ENCODE peak calls at places on chromosomes 4 and X, in eight cellular contexts. H is stomach, I is ovary, B is adrenal gland, F is IMR-90, N is uterus, C is transverse colon, K is HepG2. Q is an unnamed sample.

GRCh38 chrX:149950681-149951080 is 12.4 kb upstream of the EOLA2 start:
- DNase-seq in H (no peak), I (no peak), B (peak), F (peak), N (no peak), C (no peak), K (peak), Q (peak)

GRCh38 chr4:177464026-177464425 is 21.8 kb upstream of the AGA start:
- DNase-seq in H (no peak), I (no peak), B (no peak), F (peak), N (no peak), C (no peak), K (no peak), Q (no peak)

GRCh38 chrX:48695925-48696300 is 621 bp upstream of the SUV39H1 start:
- DNase-seq in H (no peak), I (no peak), B (no peak), F (no peak), N (no peak), C (no peak), K (no peak), Q (no peak)

GRCh38 chrX:39275500-39276068 is 474.3 kb downstream of the MID1IP1 start:
- DNase-seq in H (no peak), I (no peak), B (no peak), F (no peak), N (no peak), C (no peak), K (no peak), Q (no peak)

GRCh38 chrX:8636442-8636841 is 95.5 kb downstream of the ANOS1 start:
- DNase-seq in H (no peak), I (no peak), B (no peak), F (no peak), N (no peak), C (no peak), K (no peak), Q (no peak)

GRCh38 chr4:8153441-8153840 is 5.2 kb downstream of the ABLIM2 start:
- DNase-seq in H (no peak), I (no peak), B (no peak), F (no peak), N (no peak), C (no peak), K (no peak), Q (no peak)

GRCh38 chrX:19174401-19175025 is 52.2 kb upstream of the ADGRG2 start:
- DNase-seq in H (no peak), I (no peak), B (peak), F (peak), N (no peak), C (no peak), K (no peak), Q (no peak)

GRCh38 chr4:56158483-56158882 is 209.7 kb downstream of the CEP135 start:
- DNase-seq in H (no peak), I (no peak), B (no peak), F (no peak), N (no peak), C (peak), K (no peak), Q (no peak)

GRCh38 chrX:15973299-15973698 is 118.7 kb upstream of the AP1S2 start:
- DNase-seq in H (no peak), I (no peak), B (peak), F (peak), N (no peak), C (peak), K (peak), Q (peak)

GRCh38 chr4:13540446-13541175 is 3.7 kb downstream of the NKX3-2 start:
- DNase-seq in H (no peak), I (no peak), B (no peak), F (no peak), N (no peak), C (no peak), K (no peak), Q (no peak)

GRCh38 chr4:100114909-100115308 is 75.4 kb downstream of the DDIT4L start:
- DNase-seq in H (no peak), I (no peak), B (no peak), F (no peak), N (no peak), C (no peak), K (no peak), Q (no peak)

GRCh38 chr4:102439835-102440234 is 61.3 kb upstream of the NFKB1 start:
- DNase-seq in H (no peak), I (no peak), B (peak), F (peak), N (no peak), C (no peak), K (peak), Q (no peak)

GRCh38 chr4:118772149-118773081 is 63.5 kb downstream of the SEC24D start:
- DNase-seq in H (no peak), I (no peak), B (no peak), F (peak), N (no peak), C (no peak), K (peak), Q (no peak)

GRCh38 chrX:132022115-132022862 is 813 bp upstream of the STK26 start:
- DNase-seq in H (no peak), I (no peak), B (no peak), F (no peak), N (no peak), C (peak), K (peak), Q (no peak)

GRCh38 chrX:111411591-111412371 is at the start of gene DCX:
- DNase-seq in H (no peak), I (no peak), B (no peak), F (no peak), N (no peak), C (no peak), K (no peak), Q (no peak)

GRCh38 chr4:7769308-7769841 is 170.3 kb downstream of the AFAP1 start:
- DNase-seq in H (no peak), I (no peak), B (no peak), F (no peak), N (no peak), C (no peak), K (no peak), Q (no peak)

GRCh38 chr4:122476126-122476525 is 19.6 kb upstream of the IL2 start:
- DNase-seq in H (no peak), I (no peak), B (no peak), F (no peak), N (no peak), C (no peak), K (no peak), Q (no peak)

GRCh38 chr4:186298034-186298647 is 32.2 kb downstream of the F11 start:
- DNase-seq in H (no peak), I (no peak), B (no peak), F (no peak), N (no peak), C (no peak), K (no peak), Q (no peak)

GRCh38 chrX:151790421-151791160 is 56.0 kb downstream of the CNGA2 start:
- DNase-seq in H (no peak), I (no peak), B (no peak), F (no peak), N (no peak), C (no peak), K (no peak), Q (no peak)

GRCh38 chr4:128287159-128287870 is at the start of gene PGRMC2:
- DNase-seq in H (no peak), I (no peak), B (peak), F (peak), N (no peak), C (peak), K (no peak), Q (no peak)

GRCh38 chr4:169485791-169486742 is 126.3 kb downstream of the NEK1 start:
- DNase-seq in H (no peak), I (peak), B (peak), F (peak), N (peak), C (peak), K (peak), Q (peak)

GRCh38 chrX:46571423-46572294 is 1.9 kb upstream of the CHST7 start:
- DNase-seq in H (no peak), I (no peak), B (no peak), F (no peak), N (no peak), C (no peak), K (peak), Q (no peak)

GRCh38 chr4:95077864-95078263 is 320.1 kb downstream of the BMPR1B start:
- DNase-seq in H (no peak), I (no peak), B (no peak), F (peak), N (no peak), C (no peak), K (no peak), Q (no peak)

GRCh38 chr4:31557444-31557843 is 837.3 kb downstream of the PCDH7 start:
- DNase-seq in H (no peak), I (no peak), B (no peak), F (no peak), N (no peak), C (no peak), K (no peak), Q (no peak)

GRCh38 chr4:185535818-185536729 is 767 bp upstream of the PDLIM3 start:
- DNase-seq in H (no peak), I (peak), B (no peak), F (no peak), N (peak), C (peak), K (no peak), Q (peak)

GRCh38 chrX:155966876-155967275 is 30.6 kb upstream of the IL9R start:
- DNase-seq in H (no peak), I (no peak), B (peak), F (no peak), N (no peak), C (peak), K (peak), Q (peak)

GRCh38 chr4:24932831-24933230 is 20.0 kb upstream of the CCDC149 start:
- DNase-seq in H (no peak), I (no peak), B (no peak), F (peak), N (no peak), C (no peak), K (no peak), Q (no peak)

GRCh38 chr4:11503166-11503565 is 74.5 kb upstream of the HS3ST1 start:
- DNase-seq in H (peak), I (no peak), B (peak), F (no peak), N (no peak), C (no peak), K (no peak), Q (no peak)

GRCh38 chr4:157271166-157271869 is 50.8 kb downstream of the GRIA2 start:
- DNase-seq in H (no peak), I (no peak), B (no peak), F (no peak), N (no peak), C (no peak), K (no peak), Q (no peak)

GRCh38 chrX:71660562-71661416 is 6.6 kb upstream of the LOC101059915 start:
- DNase-seq in H (no peak), I (no peak), B (no peak), F (no peak), N (no peak), C (no peak), K (no peak), Q (no peak)

GRCh38 chrX:119401569-119401968 is 2.4 kb downstream of the SLC25A43 start:
- DNase-seq in H (no peak), I (no peak), B (no peak), F (no peak), N (no peak), C (no peak), K (no peak), Q (no peak)

GRCh38 chrX:97843200-97843811 is 959.6 kb downstream of the RPA4 start:
- DNase-seq in H (no peak), I (no peak), B (no peak), F (no peak), N (no peak), C (no peak), K (no peak), Q (no peak)

GRCh38 chr4:186708554-186708953 is 15.1 kb downstream of the FAT1 start:
- DNase-seq in H (no peak), I (no peak), B (no peak), F (no peak), N (no peak), C (no peak), K (no peak), Q (no peak)

GRCh38 chrX:17438221-17438620 is 63.2 kb downstream of the NHS start:
- DNase-seq in H (no peak), I (no peak), B (no peak), F (no peak), N (no peak), C (no peak), K (no peak), Q (no peak)

GRCh38 chr4:153497988-153498967 is 32.1 kb downstream of the TMEM131L start:
- DNase-seq in H (no peak), I (peak), B (no peak), F (peak), N (peak), C (no peak), K (no peak), Q (no peak)

GRCh38 chr4:98341309-98341708 is 80.1 kb downstream of the RAP1GDS1 start:
- DNase-seq in H (no peak), I (no peak), B (no peak), F (peak), N (no peak), C (no peak), K (no peak), Q (no peak)

GRCh38 chr4:98345838-98346237 is 84.7 kb downstream of the RAP1GDS1 start:
- DNase-seq in H (no peak), I (no peak), B (no peak), F (no peak), N (no peak), C (no peak), K (no peak), Q (no peak)

GRCh38 chr4:98338761-98339438 is 77.7 kb downstream of the RAP1GDS1 start:
- DNase-seq in H (no peak), I (no peak), B (no peak), F (no peak), N (no peak), C (no peak), K (no peak), Q (no peak)

DNA sequence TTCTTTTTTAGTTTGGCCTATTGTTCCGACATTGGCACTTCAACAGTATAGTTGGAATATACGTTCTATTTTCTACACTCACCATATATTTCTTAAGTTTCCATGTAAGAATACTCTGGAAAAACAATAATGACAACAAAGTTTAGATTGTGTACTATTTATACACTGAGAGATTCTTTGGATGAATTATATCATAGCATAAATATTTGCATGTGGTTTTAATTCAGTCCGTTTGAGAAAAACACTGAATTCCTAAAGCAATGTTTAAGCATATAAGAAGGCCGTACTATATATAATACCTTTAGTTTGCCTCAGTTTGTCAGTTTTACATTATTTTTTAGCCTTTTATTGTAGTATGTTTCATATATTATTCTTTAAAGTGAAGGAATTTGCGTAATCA is 82.5 kb downstream of the RAP1GDS1 start:
- DNase-seq in H (no peak), I (no peak), B (no peak), F (no peak), N (no peak), C (no peak), K (no peak), Q (no peak)
- H3K27ac ChIP-seq in H (no peak), I (no peak), B (no peak), F (no peak), N (no peak), C (no peak), K (no peak), Q (no peak)

GRCh38 chr4:140756292-140757219 is at the start of gene TBC1D9:
- DNase-seq in H (peak), I (peak), B (peak), F (peak), N (peak), C (peak), K (peak), Q (peak)
- TF ChIP-seq CTCF in H (peak), I (no peak), B (no peak), F (no peak), N (no peak), C (peak), K (peak), Q (peak)

GRCh38 chr4:184475096-184475461 is 729 bp upstream of the IRF2 start:
- DNase-seq in H (peak), I (peak), B (peak), F (peak), N (peak), C (peak), K (no peak), Q (peak)
- TF ChIP-seq POLR2A in H (no peak), I (no peak), B (no peak), F (no peak), N (no peak), C (no peak), K (no peak), Q (no peak)

GRCh38 chr4:88119951-88120350 is 38.5 kb downstream of the ABCG2 start:
- DNase-seq in H (no peak), I (no peak), B (no peak), F (no peak), N (no peak), C (no peak), K (no peak), Q (no peak)
- H3K27ac ChIP-seq in H (no peak), I (no peak), B (no peak), F (no peak), N (no peak), C (no peak), K (no peak), Q (no peak)

DNA sequence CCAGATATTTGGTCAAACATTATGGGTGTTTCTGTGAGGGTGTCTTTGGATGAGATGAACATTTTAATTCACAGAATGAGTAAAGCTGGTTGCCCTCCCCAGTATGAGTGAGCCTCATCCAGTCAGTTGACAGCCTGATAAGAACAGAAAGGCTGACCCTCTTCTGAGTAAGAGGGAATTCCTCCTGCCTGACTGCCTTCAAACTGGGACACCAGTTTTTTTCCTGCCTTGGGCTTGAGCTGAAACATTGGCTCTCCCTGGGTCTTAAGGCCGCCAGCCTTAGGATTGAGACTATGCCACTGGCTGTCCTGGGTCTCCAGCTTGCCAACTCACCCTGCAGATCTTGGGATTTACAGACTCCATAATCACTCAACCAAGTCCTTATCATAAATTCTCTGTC is 14.5 kb upstream of the MAML3 start:
- DNase-seq in H (no peak), I (no peak), B (no peak), F (peak), N (no peak), C (no peak), K (no peak), Q (no peak)
- TF ChIP-seq CTCF in H (no peak), I (no peak), B (no peak), F (no peak), N (no peak), C (no peak), K (no peak), Q (no peak)

DNA sequence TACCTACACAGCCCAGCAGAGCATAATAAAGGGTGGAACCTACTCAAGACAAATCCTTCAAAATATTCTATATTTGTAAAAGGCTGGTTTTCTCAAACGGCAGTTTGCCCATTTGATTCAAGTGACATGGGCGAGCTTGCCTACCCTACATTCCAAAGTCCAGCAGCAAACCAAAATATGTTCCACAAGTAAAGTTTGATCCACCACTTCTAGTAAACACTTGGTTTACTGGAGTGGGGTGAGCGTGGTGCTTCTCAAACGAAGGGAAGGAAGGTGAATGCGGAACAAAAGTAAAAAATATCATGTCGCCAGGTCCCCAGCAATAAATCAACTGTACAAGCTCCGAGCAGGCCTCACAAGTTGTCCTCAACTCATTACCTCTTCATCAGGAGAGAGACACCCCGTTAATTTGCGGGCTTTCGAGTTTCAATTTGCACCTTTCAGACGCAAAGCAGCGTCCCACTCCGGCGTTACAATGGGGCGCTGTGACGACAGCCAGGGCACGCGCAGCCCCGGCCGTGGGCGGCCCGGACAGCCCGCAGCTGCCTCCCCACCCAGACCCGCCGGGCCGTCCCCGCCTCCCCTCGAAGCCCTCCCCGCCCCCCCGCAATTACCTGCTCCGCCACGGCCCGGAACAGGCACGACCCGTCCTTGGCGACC is 1.1 kb downstream of the OTUD4 start:
- DNase-seq in H (peak), I (peak), B (peak), F (peak), N (peak), C (peak), K (peak), Q (peak)
- TF ChIP-seq POLR2A in H (no peak), I (no peak), B (peak), F (peak), N (no peak), C (peak), K (peak), Q (no peak)